ENCODE peak calls at places on chromosomes 16 and 17, in four cellular contexts. P is osteoblast, B is non-pigmented ciliary epithelial cell, Z is ELR. M is an unnamed sample.

GRCh38 chr17:1714488-1714979 is 4.4 kb upstream of the TLCD2 start:
- DNase-seq in P (peak), B (peak), Z (peak), M (peak)

GRCh38 chr16:52070341-52071057 is 476.4 kb downstream of the TOX3 start:
- DNase-seq in P (no peak), B (no peak), Z (no peak), M (no peak)

GRCh38 chr17:17959520-17960361 is 12.5 kb downstream of the TOM1L2 start:
- DNase-seq in P (no peak), B (no peak), Z (peak), M (no peak)

GRCh38 chr16:80116711-80117110 is 424.1 kb upstream of the DYNLRB2 start:
- DNase-seq in P (no peak), B (no peak), Z (no peak), M (no peak)

GRCh38 chr17:40074175-40074512 is 11.4 kb downstream of the THRA start:
- DNase-seq in P (peak), B (no peak), Z (no peak), M (no peak)

GRCh38 chr17:78144146-78144719 is 2.0 kb upstream of the C17orf99 start:
- DNase-seq in P (peak), B (no peak), Z (peak), M (peak)

GRCh38 chr17:45200701-45201100 is 21.0 kb upstream of the FMNL1 start:
- DNase-seq in P (no peak), B (no peak), Z (no peak), M (no peak)

GRCh38 chr16:77679901-77680300 is 42.4 kb upstream of the NUDT7 start:
- DNase-seq in P (no peak), B (no peak), Z (peak), M (no peak)

GRCh38 chr16:48511071-48511540 is 98.9 kb downstream of the N4BP1 start:
- DNase-seq in P (peak), B (peak), Z (peak), M (peak)

GRCh38 chr16:68972008-68972407 is 128.7 kb downstream of the TANGO6 start:
- DNase-seq in P (no peak), B (no peak), Z (no peak), M (no peak)

GRCh38 chr16:17343028-17343427 is 127.7 kb downstream of the XYLT1 start:
- DNase-seq in P (no peak), B (no peak), Z (no peak), M (no peak)

GRCh38 chr17:65191805-65192740 is 54.9 kb downstream of the RGS9 start:
- DNase-seq in P (peak), B (no peak), Z (peak), M (peak)

GRCh38 chr17:7590743-7591142 is 849 bp upstream of the SOX15 start:
- DNase-seq in P (peak), B (peak), Z (peak), M (peak)

M was measured in mammary epithelial cell.